ENCODE peak calls at places on chromosomes 5 and 9, in nine cellular contexts. P, U, N, L, F, J, Z, G and Q are unnamed samples.
A peak's percentile ranks its signal among the peaks of the same experiment; 100 is the strongest.

GRCh38 chr5:174056064-174056842 is 10.7 kb downstream of the NSG2 start:
- DNase-seq in P (no peak), Z (no peak), G (no peak), U (peak; percentile 57), F (no peak), J (no peak), L (no peak), N (no peak), Q (no peak)

GRCh38 chr9:120965344-120966004 is 38.9 kb upstream of the TRAF1 start:
- DNase-seq in F (no peak), J (no peak), P (no peak), N (no peak), U (no peak), Z (no peak), G (no peak), L (no peak), Q (no peak)

GRCh38 chr5:135242496-135243193 is 156.4 kb downstream of the MACROH2A1 start:
- DNase-seq in P (no peak), U (peak; percentile 38), G (peak; percentile 28), N (peak; percentile 23), Z (no peak), J (no peak), L (no peak), F (peak; percentile 52), Q (no peak)

GRCh38 chr9:87656485-87656884 is 69.4 kb upstream of the CTSL start:
- DNase-seq in L (no peak), P (no peak), Z (no peak), N (peak; percentile 31), J (no peak), U (no peak), G (no peak), F (no peak), Q (no peak)

GRCh38 chr5:104146652-104147051 is 584.1 kb upstream of the NUDT12 start:
- DNase-seq in Z (no peak), N (no peak), F (no peak), P (no peak), L (no peak), J (no peak), U (no peak), G (no peak), Q (no peak)

GRCh38 chr9:133801739-133802138 is 63.6 kb upstream of the SARDH start:
- DNase-seq in G (no peak), Z (no peak), U (no peak), F (no peak), N (no peak), P (no peak), L (no peak), J (no peak), Q (no peak)

GRCh38 chr5:147805030-147805454 is 22.5 kb upstream of the JAKMIP2 start:
- DNase-seq in F (no peak), J (no peak), P (no peak), Z (no peak), G (peak; percentile 81), U (no peak), N (no peak), L (no peak), Q (no peak)

GRCh38 chr5:7850533-7851239 is at the start of gene CFAP90:
- DNase-seq in G (no peak), Z (no peak), F (peak; percentile 52), N (peak; percentile 34), P (peak; percentile 55), L (peak; percentile 28), U (peak; percentile 33), J (no peak), Q (peak; percentile 89)

GRCh38 chr5:438481-438981 is 4.4 kb upstream of the EXOC3 start:
- DNase-seq in N (no peak), G (no peak), J (no peak), U (no peak), Z (no peak), F (no peak), P (no peak), L (peak; percentile 8), Q (no peak)

GRCh38 chr9:137621131-137621757 is 2.4 kb downstream of the EHMT1 start:
- DNase-seq in P (no peak), L (no peak), Z (no peak), U (no peak), N (peak; percentile 36), G (no peak), J (no peak), F (no peak), Q (no peak)

GRCh38 chr5:145562931-145563330 is 272.2 kb downstream of the PRELID2 start:
- DNase-seq in G (no peak), P (no peak), U (no peak), F (no peak), L (no peak), N (no peak), Z (no peak), J (no peak), Q (no peak)

GRCh38 chr9:116189683-116190082 is 36.1 kb downstream of the PAPPA start:
- DNase-seq in N (no peak), J (no peak), F (no peak), U (no peak), Z (no peak), L (no peak), G (peak; percentile 81), P (no peak), Q (no peak)

GRCh38 chr5:168670881-168671575 is 91.9 kb upstream of the PANK3 start:
- DNase-seq in N (no peak), F (no peak), Z (no peak), U (no peak), G (no peak), L (no peak), J (no peak), P (no peak), Q (no peak)

GRCh38 chr9:137761032-137761431 is 116.5 kb upstream of the CACNA1B start:
- DNase-seq in L (no peak), J (no peak), G (no peak), U (no peak), P (peak; percentile 53), F (no peak), N (no peak), Z (peak; percentile 77), Q (no peak)

GRCh38 chr5:146588806-146589355 is 72.9 kb upstream of the GPR151 start:
- DNase-seq in P (no peak), G (no peak), J (no peak), U (no peak), N (no peak), Z (no peak), L (no peak), F (no peak), Q (no peak)

GRCh38 chr5:56881571-56881970 is 27.8 kb upstream of the SETD9 start:
- DNase-seq in F (no peak), L (no peak), N (no peak), Z (no peak), J (no peak), P (no peak), G (no peak), U (no peak), Q (no peak)